ENCODE peak calls at places on chromosomes 4 and X, in seven cellular contexts. M, H, Z, A, E, L and W are unnamed samples.

GRCh38 chr4:55742655-55743191 is 76.9 kb upstream of the EXOC1L start:
- DNase-seq in M (no peak), H (no peak), L (no peak), A (peak; percentile 53), Z (peak; percentile 3), E (no peak), W (no peak)

GRCh38 chrX:135543924-135544323 is 23.5 kb downstream of the INTS6L start:
- DNase-seq in A (no peak), L (no peak), E (no peak), M (peak; percentile 52), H (peak; percentile 40), Z (no peak), W (no peak)

GRCh38 chrX:74325130-74326059 is 21.4 kb downstream of the ZCCHC13 start:
- DNase-seq in H (peak; percentile 41), M (peak; percentile 57), Z (no peak), L (no peak), E (no peak), A (peak; percentile 55), W (no peak)

GRCh38 chr4:86685401-86685800 is 91.3 kb downstream of the PTPN13 start:
- DNase-seq in E (no peak), Z (peak; percentile 1), A (peak; percentile 5), L (no peak), H (no peak), M (no peak), W (no peak)

GRCh38 chrX:130974323-130974722 is 71.3 kb upstream of the ENOX2 start:
- DNase-seq in E (no peak), Z (no peak), H (no peak), A (no peak), L (no peak), M (no peak), W (no peak)

GRCh38 chr4:53066155-53066554 is 204.0 kb downstream of the RASL11B start:
- DNase-seq in E (no peak), M (no peak), A (no peak), L (no peak), Z (peak; percentile 12), H (no peak), W (no peak)

GRCh38 chr4:111434581-111434980 is 710.7 kb upstream of the FAM241A start:
- DNase-seq in E (no peak), A (no peak), L (no peak), M (no peak), H (no peak), Z (no peak), W (no peak)

GRCh38 chrX:19581786-19582185 is 66.5 kb upstream of the MAP3K15 start:
- DNase-seq in L (no peak), H (no peak), Z (no peak), E (no peak), M (no peak), A (no peak), W (no peak)

GRCh38 chrX:150051096-150051495 is 112.8 kb upstream of the EOLA2 start:
- DNase-seq in Z (no peak), H (no peak), L (no peak), M (no peak), A (no peak), E (no peak), W (peak; percentile 9)

GRCh38 chrX:8783100-8784098 is 17.8 kb downstream of the FAM9A start:
- DNase-seq in L (no peak), E (no peak), A (peak; percentile 41), Z (peak; percentile 6), H (peak; percentile 24), M (peak; percentile 71), W (no peak)
- TF ChIP-seq JUND in L (no peak), E (no peak), A (no peak), Z (no peak), H (no peak), M (no peak), W (no peak)

GRCh38 chr4:81682492-81682891 is 210.8 kb upstream of the RASGEF1B start:
- DNase-seq in A (no peak), M (no peak), E (no peak), Z (no peak), L (no peak), H (no peak), W (no peak)
- TF ChIP-seq JUND in A (no peak), M (no peak), E (no peak), Z (no peak), L (no peak), H (no peak), W (no peak)

DNA sequence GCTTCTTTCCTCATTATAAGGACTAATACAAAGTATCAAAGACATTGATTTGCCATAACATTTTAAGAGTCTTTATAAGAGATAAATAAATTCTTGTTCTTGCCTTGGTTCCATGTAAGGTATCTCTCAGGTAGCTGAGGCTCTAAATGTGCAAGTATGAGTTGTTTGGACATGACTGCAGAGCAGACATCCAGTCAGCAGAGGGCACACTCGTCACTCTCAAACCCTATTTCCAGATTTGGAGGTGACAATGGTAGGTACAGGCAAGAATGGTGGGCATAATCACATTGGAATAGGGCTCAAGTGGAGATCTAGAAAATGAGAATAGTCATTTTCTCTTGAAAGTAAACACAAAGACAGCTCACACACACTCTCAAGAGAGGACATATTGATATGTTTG is 133.3 kb upstream of the ZIC3 start:
- DNase-seq in L (no peak), Z (peak; percentile 0), A (peak; percentile 43), M (peak; percentile 51), E (no peak), H (peak; percentile 31), W (no peak)
- TF ChIP-seq JUND in L (no peak), Z (no peak), A (no peak), M (no peak), E (no peak), H (no peak), W (no peak)

GRCh38 chr4:3718462-3718861 is 47.7 kb upstream of the ADRA2C start:
- DNase-seq in H (no peak), A (no peak), E (no peak), L (no peak), M (no peak), Z (no peak), W (no peak)

GRCh38 chr4:3719191-3719590 is 47.0 kb upstream of the ADRA2C start:
- DNase-seq in Z (no peak), M (no peak), H (no peak), E (no peak), L (no peak), A (no peak), W (no peak)

GRCh38 chr4:3720461-3720860 is 45.7 kb upstream of the ADRA2C start:
- DNase-seq in E (no peak), L (no peak), M (no peak), Z (no peak), H (no peak), A (no peak), W (no peak)

GRCh38 chr4:3721186-3721585 is 45.0 kb upstream of the ADRA2C start:
- DNase-seq in H (no peak), L (no peak), Z (no peak), E (no peak), M (no peak), A (no peak), W (no peak)

DNA sequence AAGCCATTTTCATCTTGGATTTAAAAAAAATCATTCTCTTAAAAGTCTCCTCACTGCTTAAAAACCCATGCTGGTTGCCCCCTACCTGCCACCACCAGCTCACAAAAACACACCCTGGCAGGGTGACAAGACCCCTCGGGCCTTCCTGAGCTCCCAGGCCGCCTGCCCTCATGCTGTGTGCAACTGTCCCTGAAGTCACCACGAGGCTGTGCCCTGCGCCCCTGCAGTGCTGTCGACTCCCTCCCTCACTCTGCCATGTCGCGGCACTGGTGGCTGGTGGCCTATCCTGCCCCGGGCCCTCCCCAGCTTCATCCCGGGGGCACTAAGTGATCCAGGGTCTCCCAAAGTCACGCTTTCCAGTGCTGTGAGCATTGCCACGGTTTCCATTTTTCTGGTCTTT is 46.3 kb upstream of the ADRA2C start:
- DNase-seq in Z (no peak), E (no peak), M (no peak), H (no peak), L (no peak), A (no peak), W (no peak)
- TF ChIP-seq JUND in Z (no peak), E (no peak), M (no peak), H (no peak), L (no peak), A (no peak), W (no peak)

GRCh38 chr4:102317459-102317858 is 27.8 kb downstream of the SLC39A8 start:
- DNase-seq in H (no peak), Z (no peak), A (no peak), E (no peak), L (no peak), M (no peak), W (no peak)
- TF ChIP-seq JUND in H (no peak), Z (no peak), A (no peak), E (no peak), L (no peak), M (no peak), W (no peak)

DNA sequence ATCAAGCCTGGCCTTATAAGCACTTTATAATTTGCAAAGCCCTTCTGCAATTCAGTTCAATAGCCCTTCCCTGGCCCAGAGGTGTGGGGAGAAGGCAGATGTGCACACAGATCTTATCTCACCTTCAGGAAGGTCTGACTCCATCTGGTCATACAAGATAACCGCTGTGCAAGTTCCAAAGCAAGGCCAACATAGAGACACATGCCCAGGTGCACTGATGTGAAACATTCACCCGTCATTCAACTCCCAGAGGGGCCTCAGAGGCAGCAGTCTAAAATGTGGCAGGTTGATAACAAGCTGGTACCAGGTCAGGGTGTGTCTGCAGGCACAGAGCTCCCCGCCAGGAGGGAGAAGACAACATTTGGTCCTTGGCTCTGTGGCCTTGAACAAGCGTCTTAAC is 10.9 kb upstream of the WFS1 start:
- DNase-seq in M (no peak), H (peak; percentile 47), E (no peak), A (no peak), Z (no peak), L (no peak), W (no peak)
- TF ChIP-seq JUND in M (no peak), H (no peak), E (no peak), A (no peak), Z (no peak), L (no peak), W (no peak)

GRCh38 chr4:145623831-145624230 is 4.6 kb downstream of the MMAA start:
- DNase-seq in M (no peak), A (no peak), E (no peak), Z (no peak), L (no peak), H (no peak), W (no peak)

GRCh38 chr4:145618912-145619638 is at the start of gene MMAA:
- DNase-seq in M (peak; percentile 95), A (peak; percentile 98), L (peak; percentile 82), H (peak; percentile 95), Z (peak; percentile 83), E (peak; percentile 75), W (peak; percentile 91)

GRCh38 chr4:145614235-145614615 is 5.0 kb upstream of the MMAA start:
- DNase-seq in L (no peak), A (no peak), M (no peak), H (no peak), E (no peak), Z (no peak), W (no peak)

GRCh38 chr4:145618210-145618911 is 824 bp upstream of the MMAA start:
- DNase-seq in Z (no peak), H (peak; percentile 13), L (no peak), M (no peak), E (no peak), A (peak; percentile 29), W (no peak)

GRCh38 chr4:145619639-145619996 is 433 bp downstream of the MMAA start:
- DNase-seq in M (no peak), L (peak; percentile 28), E (peak; percentile 45), H (no peak), Z (peak; percentile 81), A (peak; percentile 29), W (no peak)
- TF ChIP-seq JUND in M (no peak), L (no peak), E (no peak), H (no peak), Z (no peak), A (no peak), W (no peak)